ENCODE peak calls at places on chromosome 18, in five cellular contexts. One of them, this sample, is unnamed.

GRCh38 chr18:11150271-11150615 is 874 bp upstream of the PIEZO2 start:
- DNase-seq in ovary: no peak
- DNase-seq in uterus: no peak
- DNase-seq in stomach: no peak
- DNase-seq in right lobe of liver: no peak
- DNase-seq in this sample: no peak

GRCh38 chr18:22332590-22332989 is 85.1 kb downstream of the CTAGE1 start:
- DNase-seq in ovary: no peak
- DNase-seq in uterus: no peak
- DNase-seq in stomach: no peak
- DNase-seq in right lobe of liver: no peak
- DNase-seq in this sample: no peak

GRCh38 chr18:77068890-77069312 is 63.7 kb downstream of the MBP start:
- DNase-seq in ovary: no peak
- DNase-seq in uterus: peak; percentile 22
- DNase-seq in stomach: no peak
- DNase-seq in right lobe of liver: no peak
- DNase-seq in this sample: no peak

GRCh38 chr18:79987566-79987965 is 797 bp downstream of the TXNL4A start:
- DNase-seq in ovary: no peak
- DNase-seq in uterus: no peak
- DNase-seq in stomach: no peak
- DNase-seq in right lobe of liver: no peak
- DNase-seq in this sample: no peak

GRCh38 chr18:13254971-13255927 is 36.7 kb downstream of the LDLRAD4 start:
- DNase-seq in ovary: no peak
- DNase-seq in uterus: no peak
- DNase-seq in stomach: no peak
- DNase-seq in right lobe of liver: no peak
- DNase-seq in this sample: no peak

GRCh38 chr18:56124186-56124585 is 514.2 kb downstream of the TXNL1 start:
- DNase-seq in ovary: no peak
- DNase-seq in uterus: no peak
- DNase-seq in stomach: no peak
- DNase-seq in right lobe of liver: no peak
- DNase-seq in this sample: no peak

GRCh38 chr18:73784853-73785252 is 362.8 kb downstream of the FBXO15 start:
- DNase-seq in ovary: no peak
- DNase-seq in uterus: no peak
- DNase-seq in stomach: no peak
- DNase-seq in right lobe of liver: no peak
- DNase-seq in this sample: no peak

GRCh38 chr18:23342506-23342905 is 110.6 kb upstream of the RIOK3 start:
- DNase-seq in ovary: no peak
- DNase-seq in uterus: no peak
- DNase-seq in stomach: no peak
- DNase-seq in right lobe of liver: no peak
- DNase-seq in this sample: no peak

GRCh38 chr18:23662309-23663263 is at the start of gene ANKRD29:
- DNase-seq in ovary: peak; percentile 76
- DNase-seq in uterus: peak; percentile 39
- DNase-seq in stomach: peak; percentile 51
- DNase-seq in right lobe of liver: peak; percentile 40
- DNase-seq in this sample: peak; percentile 8

GRCh38 chr18:13452448-13452811 is 233.9 kb downstream of the LDLRAD4 start:
- DNase-seq in ovary: no peak
- DNase-seq in uterus: peak; percentile 48
- DNase-seq in stomach: peak; percentile 10
- DNase-seq in right lobe of liver: no peak
- DNase-seq in this sample: peak; percentile 51

GRCh38 chr18:2572144-2572682 is 856 bp downstream of the NDC80 start:
- DNase-seq in ovary: no peak
- DNase-seq in uterus: no peak
- DNase-seq in stomach: no peak
- DNase-seq in right lobe of liver: no peak
- DNase-seq in this sample: no peak

GRCh38 chr18:56517181-56517580 is 121.2 kb downstream of the TXNL1 start:
- DNase-seq in ovary: no peak
- DNase-seq in uterus: peak; percentile 17
- DNase-seq in stomach: no peak
- DNase-seq in right lobe of liver: no peak
- DNase-seq in this sample: no peak

GRCh38 chr18:65990174-65990690 is 239.4 kb downstream of the CDH7 start:
- DNase-seq in ovary: no peak
- DNase-seq in uterus: no peak
- DNase-seq in stomach: no peak
- DNase-seq in right lobe of liver: no peak
- DNase-seq in this sample: no peak

GRCh38 chr18:58381676-58382411 is 247.0 kb downstream of the ALPK2 start:
- DNase-seq in ovary: no peak
- DNase-seq in uterus: no peak
- DNase-seq in stomach: no peak
- DNase-seq in right lobe of liver: no peak
- DNase-seq in this sample: no peak

GRCh38 chr18:73638709-73639108 is 508.9 kb downstream of the FBXO15 start:
- DNase-seq in ovary: no peak
- DNase-seq in uterus: no peak
- DNase-seq in stomach: no peak
- DNase-seq in right lobe of liver: no peak
- DNase-seq in this sample: no peak

GRCh38 chr18:22585821-22586220 is 168.1 kb upstream of the CTAGE1 start:
- DNase-seq in ovary: no peak
- DNase-seq in uterus: no peak
- DNase-seq in stomach: no peak
- DNase-seq in right lobe of liver: no peak
- DNase-seq in this sample: no peak

GRCh38 chr18:9870431-9871023 is 15.2 kb upstream of the TXNDC2 start:
- DNase-seq in ovary: no peak
- DNase-seq in uterus: no peak
- DNase-seq in stomach: no peak
- DNase-seq in right lobe of liver: no peak
- DNase-seq in this sample: no peak

GRCh38 chr18:50687491-50687890 is 127.6 kb downstream of the MAPK4 start:
- DNase-seq in ovary: no peak
- DNase-seq in uterus: no peak
- DNase-seq in stomach: no peak
- DNase-seq in right lobe of liver: no peak
- DNase-seq in this sample: peak; percentile 73

GRCh38 chr18:74082476-74083070 is 65.1 kb downstream of the FBXO15 start:
- DNase-seq in ovary: no peak
- DNase-seq in uterus: no peak
- DNase-seq in stomach: peak; percentile 43
- DNase-seq in right lobe of liver: peak; percentile 48
- DNase-seq in this sample: no peak

GRCh38 chr18:37499008-37499407 is 66.6 kb downstream of the CELF4 start:
- DNase-seq in ovary: no peak
- DNase-seq in uterus: no peak
- DNase-seq in stomach: no peak
- DNase-seq in right lobe of liver: no peak
- DNase-seq in this sample: no peak

GRCh38 chr18:13447621-13448020 is 229.1 kb downstream of the LDLRAD4 start:
- DNase-seq in ovary: no peak
- DNase-seq in uterus: no peak
- DNase-seq in stomach: no peak
- DNase-seq in right lobe of liver: no peak
- DNase-seq in this sample: no peak

GRCh38 chr18:22634464-22634863 is 216.7 kb upstream of the CTAGE1 start:
- DNase-seq in ovary: no peak
- DNase-seq in uterus: no peak
- DNase-seq in stomach: no peak
- DNase-seq in right lobe of liver: no peak
- DNase-seq in this sample: no peak

GRCh38 chr18:44790860-44791259 is 110.2 kb downstream of the SETBP1 start:
- DNase-seq in ovary: no peak
- DNase-seq in uterus: no peak
- DNase-seq in stomach: no peak
- DNase-seq in right lobe of liver: no peak
- DNase-seq in this sample: no peak

GRCh38 chr18:38047820-38048219 is 482.2 kb upstream of the CELF4 start:
- DNase-seq in ovary: no peak
- DNase-seq in uterus: no peak
- DNase-seq in stomach: no peak
- DNase-seq in right lobe of liver: no peak
- DNase-seq in this sample: no peak

GRCh38 chr18:74252032-74252380 is 39.8 kb downstream of the CYB5A start:
- DNase-seq in ovary: no peak
- DNase-seq in uterus: no peak
- DNase-seq in stomach: no peak
- DNase-seq in right lobe of liver: no peak
- DNase-seq in this sample: peak; percentile 8

GRCh38 chr18:8615397-8616025 is 6.3 kb downstream of the RAB12 start:
- DNase-seq in ovary: no peak
- DNase-seq in uterus: peak; percentile 64
- DNase-seq in stomach: no peak
- DNase-seq in right lobe of liver: no peak
- DNase-seq in this sample: no peak

GRCh38 chr18:7069191-7069590 is 48.4 kb downstream of the LAMA1 start:
- DNase-seq in ovary: no peak
- DNase-seq in uterus: no peak
- DNase-seq in stomach: no peak
- DNase-seq in right lobe of liver: no peak
- DNase-seq in this sample: no peak
- H3K4me3 ChIP-seq in ovary: no peak overlapping the region
- H3K4me3 ChIP-seq in uterus: no peak overlapping the region
- H3K4me3 ChIP-seq in stomach: no peak overlapping the region
- H3K4me3 ChIP-seq in right lobe of liver: no peak overlapping the region
- H3K4me3 ChIP-seq in this sample: no peak overlapping the region

GRCh38 chr18:35578481-35578880 is 3.1 kb upstream of the GALNT1 start:
- DNase-seq in ovary: no peak
- DNase-seq in uterus: no peak
- DNase-seq in stomach: no peak
- DNase-seq in right lobe of liver: no peak
- DNase-seq in this sample: peak; percentile 6

GRCh38 chr18:35582310-35582682 is 756 bp downstream of the GALNT1 start:
- DNase-seq in ovary: no peak
- DNase-seq in uterus: no peak
- DNase-seq in stomach: no peak
- DNase-seq in right lobe of liver: no peak
- DNase-seq in this sample: no peak

GRCh38 chr18:35582899-35583558 is 1.5 kb downstream of the GALNT1 start:
- DNase-seq in ovary: no peak
- DNase-seq in uterus: no peak
- DNase-seq in stomach: no peak
- DNase-seq in right lobe of liver: no peak
- DNase-seq in this sample: peak; percentile 13

GRCh38 chr18:35581555-35582309 is at the start of gene GALNT1:
- DNase-seq in ovary: peak; percentile 46
- DNase-seq in uterus: peak; percentile 18
- DNase-seq in stomach: no peak
- DNase-seq in right lobe of liver: peak; percentile 37
- DNase-seq in this sample: peak; percentile 30

GRCh38 chr18:35580748-35581534 is 599 bp upstream of the GALNT1 start:
- DNase-seq in ovary: peak; percentile 75
- DNase-seq in uterus: peak; percentile 52
- DNase-seq in stomach: peak; percentile 55
- DNase-seq in right lobe of liver: peak; percentile 76
- DNase-seq in this sample: peak; percentile 65
- TF ChIP-seq POLR2A in ovary: no peak
- TF ChIP-seq POLR2A in uterus: peak; percentile 32
- TF ChIP-seq POLR2A in stomach: no peak
- TF ChIP-seq POLR2A in right lobe of liver: peak; percentile 40
- TF ChIP-seq POLR2A in this sample: peak; percentile 51

GRCh38 chr18:48817021-48817461 is 133.7 kb downstream of the SMAD7 start:
- DNase-seq in ovary: no peak
- DNase-seq in uterus: peak; percentile 3
- DNase-seq in stomach: no peak
- DNase-seq in right lobe of liver: no peak
- DNase-seq in this sample: no peak
- H3K4me3 ChIP-seq in ovary: no peak overlapping the region
- H3K4me3 ChIP-seq in uterus: no peak overlapping the region
- H3K4me3 ChIP-seq in stomach: no peak overlapping the region
- H3K4me3 ChIP-seq in right lobe of liver: no peak overlapping the region
- H3K4me3 ChIP-seq in this sample: no peak overlapping the region

DNA sequence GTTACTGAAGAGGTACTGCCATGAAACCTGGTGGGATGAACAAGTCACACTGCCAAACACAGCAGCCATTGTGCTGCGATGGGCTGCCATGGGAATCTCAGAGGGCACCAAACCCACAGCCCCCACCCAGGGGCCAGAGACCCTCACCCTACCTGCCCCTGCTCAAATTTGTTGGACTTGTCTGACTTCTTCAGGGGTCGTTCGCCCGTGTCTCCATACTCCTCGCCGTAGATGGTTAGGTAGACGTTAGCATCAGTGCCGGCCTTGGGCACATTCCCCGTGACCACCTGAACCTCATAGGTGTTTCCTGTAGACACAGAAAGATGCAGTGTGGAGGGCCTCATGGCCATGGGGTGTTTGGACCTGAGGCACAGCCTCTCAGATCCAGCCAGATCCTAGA is 97.7 kb downstream of the LOXHD1 start:
- DNase-seq in ovary: no peak
- DNase-seq in uterus: no peak
- DNase-seq in stomach: no peak
- DNase-seq in right lobe of liver: no peak
- DNase-seq in this sample: no peak
- TF ChIP-seq POLR2A in ovary: no peak
- TF ChIP-seq POLR2A in uterus: no peak
- TF ChIP-seq POLR2A in stomach: no peak
- TF ChIP-seq POLR2A in right lobe of liver: no peak
- TF ChIP-seq POLR2A in this sample: no peak

This sample was measured in thyroid gland.